ENCODE peak calls at places on chromosomes 4 and X, in six cellular contexts. I is PC-3, F is MM.1S, S is SK-N-SH, Q is GM23248, Z is GM23338. J is an unnamed sample.

GRCh38 chr4:152344001-152344400 is 191.9 kb downstream of the FBXW7 start:
- DNase-seq in I (no peak), F (no peak), S (no peak), Q (peak; percentile 49), Z (no peak), J (no peak)

GRCh38 chr4:11587797-11588196 is 159.1 kb upstream of the HS3ST1 start:
- DNase-seq in I (no peak), F (no peak), S (no peak), Q (no peak), Z (no peak), J (no peak)

GRCh38 chr4:160887668-160888067 is 1276.1 kb downstream of the FSTL5 start:
- DNase-seq in I (no peak), F (peak; percentile 90), S (no peak), Q (no peak), Z (no peak), J (no peak)

GRCh38 chr4:41747230-41748055 is 1.1 kb downstream of the PHOX2B start:
- DNase-seq in I (no peak), F (no peak), S (peak; percentile 51), Q (no peak), Z (peak; percentile 56), J (peak; percentile 48)

GRCh38 chr4:38760915-38761314 is 21.9 kb downstream of the TLR10 start:
- DNase-seq in I (no peak), F (no peak), S (no peak), Q (no peak), Z (no peak), J (no peak)

GRCh38 chr4:179325181-179325580 is 1882.9 kb upstream of the AGA start:
- DNase-seq in I (peak; percentile 37), F (no peak), S (no peak), Q (no peak), Z (no peak), J (no peak)

GRCh38 chr4:40733752-40734151 is 16.0 kb upstream of the NSUN7 start:
- DNase-seq in I (no peak), F (no peak), S (no peak), Q (no peak), Z (no peak), J (no peak)

GRCh38 chr4:169348541-169348940 is 77.8 kb upstream of the SH3RF1 start:
- DNase-seq in I (no peak), F (no peak), S (no peak), Q (no peak), Z (no peak), J (no peak)

GRCh38 chr4:64911846-64912245 is 502.6 kb upstream of the TECRL start:
- DNase-seq in I (peak; percentile 41), F (no peak), S (no peak), Q (no peak), Z (peak; percentile 88), J (peak; percentile 52)

GRCh38 chr4:139670765-139671164 is 5.1 kb downstream of the MGST2 start:
- DNase-seq in I (no peak), F (no peak), S (no peak), Q (no peak), Z (no peak), J (no peak)

GRCh38 chr4:158193171-158193749 is 17.0 kb upstream of the TMEM144 start:
- DNase-seq in I (peak; percentile 62), F (peak; percentile 55), S (peak; percentile 30), Q (peak; percentile 39), Z (peak; percentile 60), J (peak; percentile 39)

GRCh38 chrX:48045410-48046311 is 25.8 kb downstream of the ZNF630 start:
- DNase-seq in I (peak; percentile 46), F (no peak), S (no peak), Q (peak; percentile 65), Z (no peak), J (no peak)

GRCh38 chrX:791479-792034 is 161.0 kb downstream of the SHOX start:
- DNase-seq in I (no peak), F (no peak), S (no peak), Q (no peak), Z (peak; percentile 84), J (peak; percentile 66)

GRCh38 chrX:4850312-4850711 is 1136.9 kb upstream of the PRKX start:
- DNase-seq in I (no peak), F (no peak), S (no peak), Q (no peak), Z (no peak), J (no peak)

GRCh38 chr4:71257761-71258160 is 81.1 kb upstream of the SLC4A4 start:
- DNase-seq in I (no peak), F (no peak), S (no peak), Q (no peak), Z (no peak), J (no peak)

GRCh38 chr4:15142201-15142600 is 139.9 kb downstream of the CPEB2 start:
- DNase-seq in I (no peak), F (no peak), S (no peak), Q (no peak), Z (no peak), J (no peak)

GRCh38 chr4:164081371-164081770 is 586.9 kb downstream of the TMA16 start:
- DNase-seq in I (no peak), F (no peak), S (no peak), Q (no peak), Z (peak; percentile 19), J (no peak)

GRCh38 chrX:136866337-136867095 is 14.0 kb downstream of the RBMX start:
- DNase-seq in I (no peak), F (no peak), S (no peak), Q (no peak), Z (peak; percentile 10), J (no peak)

GRCh38 chrX:136867096-136867491 is 13.4 kb downstream of the RBMX start:
- DNase-seq in I (no peak), F (no peak), S (no peak), Q (peak; percentile 16), Z (no peak), J (no peak)

GRCh38 chrX:136868283-136869055 is 12.1 kb downstream of the RBMX start:
- DNase-seq in I (no peak), F (no peak), S (no peak), Q (no peak), Z (no peak), J (no peak)

GRCh38 chrX:136865270-136866168 is 15.0 kb downstream of the RBMX start:
- DNase-seq in I (no peak), F (no peak), S (no peak), Q (no peak), Z (no peak), J (no peak)

DNA sequence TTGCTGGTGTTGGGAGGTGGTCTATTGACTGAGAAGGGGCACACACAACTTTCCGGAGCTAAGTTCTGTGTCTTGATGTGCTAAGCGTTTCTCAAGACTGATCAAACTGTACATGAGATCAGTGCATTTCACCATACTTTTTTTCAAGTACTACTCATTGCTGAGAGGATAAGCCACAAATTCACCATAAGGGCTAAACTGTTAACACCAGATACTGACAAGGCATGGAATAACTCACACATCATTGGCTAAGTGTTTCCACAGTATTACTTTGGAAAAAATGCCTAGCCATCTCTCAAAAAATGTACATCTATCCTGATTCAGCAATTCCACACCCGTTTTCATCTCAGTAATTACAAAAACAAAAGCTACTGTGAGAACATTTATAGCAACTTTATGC is 13.0 kb downstream of the RBMX start:
- DNase-seq in I (no peak), F (no peak), S (no peak), Q (peak; percentile 29), Z (no peak), J (no peak)
- H3F3A ChIP-seq in I (no peaks in the 10 kb centered on the region), F (peaks cover under 1% of the 10 kb centered on the region), S (peaks cover 40% of the 10 kb centered on the region), Q (peaks cover 27% of the 10 kb centered on the region), Z (peaks cover 12% of the 10 kb centered on the region), J (peaks cover 57% of the 10 kb centered on the region)

DNA sequence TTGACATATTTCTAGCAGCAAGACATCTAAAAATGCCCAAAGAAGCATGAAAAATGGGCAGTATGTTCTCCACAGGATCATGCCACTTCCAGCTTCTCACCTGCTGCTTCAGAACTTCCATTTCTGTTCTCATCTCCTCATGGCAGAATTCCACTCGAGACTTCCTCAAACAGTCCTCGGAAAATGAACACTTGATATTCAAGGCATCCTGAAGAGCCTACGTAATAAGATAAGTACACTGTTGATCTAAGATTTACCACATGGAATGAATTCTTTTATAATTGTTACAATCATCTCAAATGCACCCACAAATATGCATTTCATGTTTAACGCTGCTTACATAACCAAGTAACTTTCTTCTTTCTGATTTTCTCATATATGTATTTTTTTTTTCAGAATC is 14.1 kb downstream of the TNIP3 start:
- DNase-seq in I (no peak), F (no peak), S (no peak), Q (no peak), Z (no peak), J (no peak)
- TF ChIP-seq EZH2phosphoT487 in I (no peak), F (no peak), S (no peak), Q (no peak), Z (no peak), J (no peak)

GRCh38 chr4:3527914-3528876 is 4.0 kb downstream of the LRPAP1 start:
- DNase-seq in I (no peak), F (no peak), S (no peak), Q (no peak), Z (no peak), J (no peak)

GRCh38 chr4:3524920-3525319 is 7.3 kb downstream of the LRPAP1 start:
- DNase-seq in I (no peak), F (no peak), S (no peak), Q (no peak), Z (no peak), J (no peak)

GRCh38 chr4:3527101-3527913 is 4.9 kb downstream of the LRPAP1 start:
- DNase-seq in I (no peak), F (no peak), S (no peak), Q (no peak), Z (no peak), J (no peak)

GRCh38 chr4:3525532-3526430 is 6.4 kb downstream of the LRPAP1 start:
- DNase-seq in I (no peak), F (no peak), S (no peak), Q (no peak), Z (no peak), J (no peak)

DNA sequence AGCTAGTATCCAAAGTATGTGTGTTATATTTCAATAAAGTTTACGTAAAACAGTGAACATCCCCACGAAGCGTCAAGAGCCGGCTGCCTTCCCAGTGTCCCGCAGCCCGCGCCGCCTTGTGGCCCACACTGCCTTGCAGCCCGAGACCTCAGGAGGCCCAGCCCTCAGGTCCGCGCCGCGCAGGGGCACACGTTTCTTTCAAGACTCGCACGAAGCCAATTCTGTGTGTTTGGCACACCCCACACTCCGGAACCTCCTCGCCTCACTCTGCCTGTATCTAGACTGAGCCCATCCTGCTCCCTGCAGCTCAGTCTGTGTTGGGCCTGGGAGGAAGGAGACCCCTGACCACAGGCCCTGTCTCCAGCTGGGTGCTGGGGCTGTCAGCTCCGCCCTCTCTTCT is 5.8 kb downstream of the LRPAP1 start:
- DNase-seq in I (no peak), F (no peak), S (no peak), Q (no peak), Z (no peak), J (no peak)
- H3K4me1 ChIP-seq in I (peaks cover 8% of the 10 kb centered on the region), F (peaks cover 4% of the 10 kb centered on the region), S (peaks cover 13% of the 10 kb centered on the region), Q (peaks cover 7% of the 10 kb centered on the region), Z (peaks cover 11% of the 10 kb centered on the region), J (peaks cover 12% of the 10 kb centered on the region)

DNA sequence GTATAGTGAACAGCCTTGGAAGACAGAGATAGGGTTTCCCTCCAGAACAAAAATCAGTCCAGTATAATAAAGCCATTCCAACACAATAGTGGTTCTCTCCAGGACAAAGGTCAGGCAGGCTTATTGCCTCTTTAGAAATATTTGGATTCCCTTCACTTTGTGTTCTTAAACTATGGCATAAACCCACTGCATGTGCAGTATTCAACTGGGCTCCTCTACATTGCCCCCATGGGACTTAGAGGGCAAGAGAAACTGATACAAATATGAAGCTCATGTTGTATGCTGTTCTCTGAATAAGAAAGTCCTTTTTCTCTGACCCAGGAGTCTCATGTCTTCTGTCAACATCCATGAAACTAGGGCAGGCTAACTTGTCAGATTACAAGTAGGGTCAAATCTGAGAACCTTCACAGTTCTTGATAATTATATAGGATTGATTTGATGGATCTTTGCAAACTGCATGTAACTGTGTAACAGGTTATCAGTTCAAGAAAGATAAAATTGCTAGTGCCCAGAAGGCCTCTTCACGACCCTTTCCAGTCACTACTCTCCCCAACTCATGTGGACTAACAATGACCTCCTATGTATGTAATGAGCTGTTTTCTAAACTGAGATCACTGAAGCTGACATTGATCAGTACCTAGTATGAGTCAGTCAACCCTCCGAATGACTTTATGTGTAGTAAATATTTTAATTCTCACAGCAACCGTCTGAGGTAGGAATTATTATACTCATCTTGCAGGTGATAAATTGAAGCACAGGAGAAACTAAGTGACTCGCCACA is 31.9 kb upstream of the FAM9C start:
- DNase-seq in I (peak; percentile 52), F (no peak), S (no peak), Q (peak; percentile 39), Z (no peak), J (no peak)
- H3F3A ChIP-seq in I (no peaks in the 10 kb centered on the region), F (no peaks in the 10 kb centered on the region), S (peaks cover 14% of the 10 kb centered on the region), Q (peaks cover 15% of the 10 kb centered on the region), Z (no peaks in the 10 kb centered on the region), J (no peaks in the 10 kb centered on the region)